ENCODE peak calls at places on chromosomes 1 and 21, in six cellular contexts. O, Y, T, H, P and Z are unnamed samples. For H3K27me3, the result is how much of the 10 kb centered on the place peaks cover.

GRCh38 chr21:39385299-39386145 is 36.6 kb upstream of the HMGN1 start:
- DNase-seq in Y (no peak), O (no peak), P (no peak), T (peak), H (peak), Z (no peak)

GRCh38 chr1:228164561-228165371 is 838 bp upstream of the IBA57 start:
- DNase-seq in T (no peak), Y (no peak), H (no peak), O (no peak), P (no peak), Z (peak)

GRCh38 chr1:37498872-37499617 is 15.5 kb downstream of the MEAF6 start:
- DNase-seq in P (no peak), O (no peak), H (peak), T (no peak), Y (no peak), Z (no peak)

GRCh38 chr1:151934048-151934493 is 24.8 kb upstream of the THEM4 start:
- DNase-seq in P (peak), O (no peak), H (peak), T (no peak), Y (no peak), Z (peak)

GRCh38 chr21:38925923-38926322 is 120.2 kb downstream of the ETS2 start:
- DNase-seq in T (peak), H (peak), Y (no peak), P (no peak), O (no peak), Z (no peak)

GRCh38 chr1:186089938-186090337 is 285.1 kb downstream of the TPR start:
- DNase-seq in T (no peak), H (no peak), O (no peak), Y (no peak), P (no peak), Z (no peak)

GRCh38 chr1:64042331-64043100 is 160.9 kb upstream of the UBE2U start:
- DNase-seq in H (no peak), T (peak), Y (no peak), P (no peak), O (no peak), Z (no peak)

GRCh38 chr1:24899581-24900485 is 30.2 kb downstream of the RUNX3 start:
- DNase-seq in O (no peak), T (no peak), P (no peak), Y (no peak), H (peak), Z (no peak)

GRCh38 chr1:38860464-38860816 is 868 bp upstream of the RRAGC start:
- DNase-seq in T (no peak), P (no peak), O (no peak), Y (no peak), H (no peak), Z (no peak)

GRCh38 chr1:31765041-31765467 is 914 bp upstream of the ADGRB2 start:
- DNase-seq in O (no peak), T (no peak), P (peak), H (no peak), Y (no peak), Z (peak)

GRCh38 chr21:25550352-25550751 is 56.9 kb downstream of the MRPL39 start:
- DNase-seq in Y (no peak), H (no peak), P (no peak), O (no peak), T (no peak), Z (no peak)

GRCh38 chr1:50268049-50268448 is 155.2 kb downstream of the DMRTA2 start:
- DNase-seq in Y (no peak), H (no peak), P (peak), O (no peak), T (no peak), Z (no peak)

GRCh38 chr1:46191033-46191701 is 7.1 kb downstream of the POMGNT1 start:
- DNase-seq in H (no peak), P (no peak), T (no peak), O (no peak), Y (no peak), Z (no peak)
- TF ChIP-seq POLR2AphosphoS5 in H (peak), P (no peak), T (no peak), O (no peak), Y (no peak), Z (no peak)

GRCh38 chr1:166974647-166975345 is 544 bp downstream of the ILDR2 start:
- DNase-seq in P (no peak), Y (no peak), T (no peak), H (no peak), O (no peak), Z (no peak)
- H3K27me3 ChIP-seq in P (half or more), Y (under half), T (under half), H (under half), O (half or more), Z (under half)

GRCh38 chr1:28668956-28669719 is 554 bp downstream of the GMEB1 start:
- DNase-seq in Y (no peak), P (peak), T (peak), H (peak), O (peak), Z (peak)
- TF ChIP-seq POLR2AphosphoS5 in Y (no peak), P (no peak), T (no peak), H (no peak), O (no peak), Z (peak)

GRCh38 chr1:212606734-212607205 is 1.8 kb upstream of the ATF3 start:
- DNase-seq in T (peak), P (peak), Y (no peak), O (no peak), H (peak), Z (no peak)

GRCh38 chr1:212607924-212608208 is 695 bp upstream of the ATF3 start:
- DNase-seq in T (no peak), P (no peak), Y (no peak), O (no peak), H (no peak), Z (no peak)

GRCh38 chr1:212607206-212607923 is 1.2 kb upstream of the ATF3 start:
- DNase-seq in O (no peak), H (peak), T (peak), Y (no peak), P (peak), Z (no peak)

GRCh38 chr1:212606042-212606733 is 2.4 kb upstream of the ATF3 start:
- DNase-seq in Y (no peak), H (no peak), T (no peak), O (no peak), P (no peak), Z (no peak)

DNA sequence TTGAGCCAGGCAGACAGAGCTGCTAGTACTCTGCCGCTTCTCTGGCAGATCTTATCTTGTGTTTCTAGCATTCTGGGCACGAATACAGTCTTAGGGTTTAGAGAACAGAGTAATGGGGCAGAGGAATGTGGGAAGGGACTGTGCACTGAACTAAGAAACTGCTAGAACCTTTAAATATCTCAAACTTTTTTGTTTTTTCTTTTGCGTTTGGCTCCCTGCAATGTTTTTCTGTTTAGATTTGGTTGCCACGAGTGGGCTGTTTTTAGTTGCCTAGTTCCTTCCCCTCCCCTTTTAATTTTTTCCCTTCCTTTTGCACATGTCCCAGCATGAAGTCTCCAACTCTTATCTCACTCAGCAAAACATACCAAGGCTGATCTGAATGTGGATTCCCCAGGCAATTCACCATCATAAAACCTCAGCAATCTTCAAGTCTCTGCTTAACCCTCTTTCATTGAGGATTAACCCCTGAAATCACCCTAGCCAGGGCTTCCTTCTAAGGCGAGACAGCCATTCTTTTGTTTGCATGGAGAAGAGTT is 3.1 kb upstream of the ATF3 start:
- DNase-seq in T (no peak), P (no peak), H (no peak), Y (no peak), O (no peak), Z (no peak)
- H3K27me3 ChIP-seq in T (under half), P (half or more), H (half or more), Y (under half), O (under half), Z (half or more)

DNA sequence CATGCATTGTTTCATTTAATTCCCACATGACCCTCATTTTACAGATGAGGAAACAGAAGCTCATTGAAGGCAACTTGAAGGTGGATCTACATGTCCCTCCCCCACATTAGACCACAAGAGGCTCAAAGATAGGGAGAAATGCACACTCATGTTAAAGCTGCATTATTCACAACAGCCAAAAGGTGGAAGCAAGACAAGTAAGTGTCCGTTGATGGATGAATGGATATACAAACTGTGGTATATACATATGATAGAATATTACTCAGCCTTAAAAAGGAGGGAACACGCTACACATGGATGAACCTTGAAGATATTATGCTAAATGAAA is 149.7 kb upstream of the JUN start:
- DNase-seq in O (no peak), T (no peak), H (no peak), Y (no peak), P (no peak), Z (no peak)
- TF ChIP-seq POLR2AphosphoS5 in O (no peak), T (no peak), H (no peak), Y (no peak), P (no peak), Z (no peak)

DNA sequence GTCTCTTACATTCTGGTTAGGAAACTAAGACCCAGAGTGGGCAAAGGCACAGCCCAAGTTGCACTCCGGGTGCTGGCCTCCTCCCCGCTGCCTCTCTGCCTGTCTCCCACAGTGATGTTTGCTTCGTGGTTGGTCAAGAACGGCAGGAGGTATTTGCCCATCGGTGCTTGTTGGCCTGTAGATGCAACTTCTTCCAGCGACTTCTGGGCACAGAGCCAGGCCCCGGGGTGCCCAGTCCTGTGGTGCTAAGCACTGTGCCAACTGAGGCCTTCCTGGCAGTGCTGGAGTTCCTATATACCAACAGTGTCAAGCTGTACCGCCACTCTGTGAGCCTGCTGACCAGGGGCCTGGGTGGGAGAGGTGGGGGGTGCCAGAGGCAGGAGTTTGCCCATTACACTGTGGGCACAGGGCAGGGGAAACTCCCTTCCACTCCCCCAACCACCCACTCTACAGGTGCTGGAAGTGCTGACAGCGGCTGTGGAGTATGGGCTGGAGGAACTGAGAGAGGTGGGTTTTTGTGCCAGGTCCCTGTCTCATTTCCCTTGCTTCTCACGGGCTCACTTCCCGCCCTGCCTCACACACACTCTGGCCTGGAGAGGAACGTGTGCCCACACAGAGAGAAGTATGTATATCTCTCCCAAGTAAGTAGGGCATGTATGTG is 1.9 kb downstream of the BTBD19 start:
- DNase-seq in O (no peak), P (no peak), Y (no peak), T (peak), H (peak), Z (peak)
- H3K27me3 ChIP-seq in O (under half), P (under half), Y (under half), T (under half), H (under half), Z (under half)

DNA sequence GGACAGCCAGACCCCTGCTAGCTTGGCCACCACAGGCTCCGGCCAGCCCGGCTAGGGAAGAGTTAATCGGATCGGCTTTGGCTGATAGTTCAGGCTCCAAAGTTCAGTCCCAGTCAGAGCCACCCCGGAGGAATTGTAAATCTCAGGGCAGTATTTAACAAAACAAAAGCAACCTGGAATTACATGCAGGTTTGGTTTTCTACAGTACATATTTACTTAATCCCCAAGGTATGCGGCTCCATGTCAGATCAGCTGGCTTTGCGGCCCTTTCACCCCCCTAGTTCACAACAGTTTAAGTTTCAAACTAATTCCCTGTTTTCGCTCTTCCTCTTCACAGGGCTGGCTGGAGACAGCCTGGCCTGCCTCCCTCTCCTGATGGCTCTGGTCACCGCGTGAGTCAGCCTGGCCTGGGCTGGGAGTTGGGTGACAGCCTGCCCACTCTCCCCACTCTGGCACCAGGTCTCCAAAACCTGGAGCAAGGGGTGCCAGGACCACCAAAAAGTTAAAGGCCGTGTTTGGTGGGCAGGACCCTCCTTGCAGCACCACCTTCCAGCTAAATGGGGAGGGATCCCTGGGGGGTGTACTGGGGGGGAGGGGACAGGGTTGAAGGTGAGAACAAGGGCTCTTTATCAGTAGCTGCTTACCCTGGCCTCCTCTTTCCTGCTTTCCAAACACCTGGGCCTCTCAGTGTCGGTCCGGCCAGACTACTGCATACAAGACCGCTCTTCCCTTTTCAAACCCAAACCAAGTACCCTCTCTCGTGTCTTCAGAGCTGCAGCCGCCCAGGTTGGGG is 1.9 kb downstream of the DHRS3 start:
- DNase-seq in T (peak), Y (no peak), O (no peak), H (peak), P (peak), Z (no peak)
- TF ChIP-seq POLR2AphosphoS5 in T (no peak), Y (no peak), O (peak), H (peak), P (peak), Z (no peak)

DNA sequence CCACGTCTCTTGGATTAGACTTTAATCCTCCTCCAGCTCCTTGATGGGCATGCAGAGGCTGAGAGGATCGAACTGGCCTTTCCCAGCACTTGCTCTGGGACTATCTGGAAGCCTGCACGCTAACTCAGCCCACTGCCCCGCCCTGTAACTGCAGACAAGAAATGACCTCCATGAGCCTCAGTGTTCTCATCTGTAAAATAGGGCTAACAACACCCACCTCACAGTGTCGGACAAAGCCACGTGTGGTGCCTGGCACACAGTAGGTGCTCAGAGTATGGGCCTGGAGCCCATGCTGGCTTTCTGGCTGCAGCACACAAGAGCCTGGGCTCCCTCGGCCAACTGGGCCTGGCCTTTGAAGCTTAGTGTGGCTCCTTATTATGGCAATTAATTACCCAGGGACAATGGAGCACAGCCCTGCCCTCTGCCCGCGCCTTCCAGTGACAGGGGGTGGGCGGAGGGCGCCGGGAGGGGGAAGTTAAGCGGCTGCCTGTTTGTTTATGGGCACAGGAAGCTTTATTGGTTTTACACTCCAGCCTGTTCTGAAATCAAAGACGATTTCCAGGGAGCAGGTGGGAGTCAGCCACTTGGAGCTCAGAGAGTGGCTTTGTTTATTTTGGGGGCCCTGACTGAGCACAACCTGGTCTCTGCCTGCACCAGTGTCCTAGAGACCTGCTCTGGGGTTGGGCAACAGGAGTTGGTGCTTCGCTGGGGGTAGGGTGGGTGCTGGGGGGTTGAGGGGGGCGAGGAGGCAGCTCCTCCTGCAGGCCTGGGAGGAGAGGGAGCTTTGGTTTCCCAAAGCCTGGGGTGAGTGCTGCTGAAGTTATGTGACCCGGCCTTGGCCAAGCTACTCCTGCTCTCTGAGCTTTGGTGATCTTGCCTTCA is 31.0 kb downstream of the PAX7 start:
- DNase-seq in P (no peak), Y (no peak), T (no peak), O (no peak), H (no peak), Z (no peak)
- H3K27me3 ChIP-seq in P (half or more), Y (under half), T (under half), O (under half), H (half or more), Z (under half)